ENCODE peak calls at places on chromosomes 3 and 15, in eight cellular contexts. V is B cell, I is neural crest cell, R is esophagus muscularis mucosa, N is GM13976, M is progenitor cell of endocrine pancreas, X is WTC11, B is activated B cell treated with CpG ODN at 0.5 μM for 24 hours. W is an unnamed sample.

GRCh38 chr3:140416686-140417085 is 261.2 kb upstream of the TRIM42 start:
- DNase-seq in V (no peak), I (no peak), R (peak), N (no peak), M (no peak), X (no peak), B (no peak), W (no peak)

GRCh38 chr3:55487376-55488241 is 503 bp upstream of the WNT5A start:
- DNase-seq in V (no peak), I (peak), R (no peak), N (peak), M (no peak), X (peak), B (no peak), W (no peak)

GRCh38 chr3:101643861-101644613 is 32.9 kb downstream of the ZBTB11 start:
- DNase-seq in V (no peak), I (no peak), R (peak), N (no peak), M (no peak), X (no peak), B (no peak), W (peak)

GRCh38 chr15:65553691-65554090 is 23.4 kb downstream of the HACD3 start:
- DNase-seq in V (no peak), I (no peak), R (no peak), N (no peak), M (no peak), X (no peak), B (no peak), W (no peak)

GRCh38 chr15:62343397-62343796 is 178.3 kb upstream of the C2CD4B start:
- DNase-seq in V (no peak), I (no peak), R (no peak), N (no peak), M (no peak), X (no peak), B (no peak), W (no peak)

GRCh38 chr3:128006061-128006470 is 46.2 kb upstream of the SEC61A1 start:
- DNase-seq in V (no peak), I (peak), R (no peak), N (no peak), M (no peak), X (peak), B (no peak), W (no peak)

GRCh38 chr3:39907981-39908380 is 98.6 kb downstream of the MYRIP start:
- DNase-seq in V (no peak), I (no peak), R (no peak), N (no peak), M (no peak), X (no peak), B (no peak), W (no peak)

GRCh38 chr3:142586803-142587406 is 8.4 kb upstream of the ATR start:
- DNase-seq in V (no peak), I (peak), R (no peak), N (no peak), M (peak), X (no peak), B (no peak), W (peak)

GRCh38 chr3:160140756-160141155 is 84.5 kb upstream of the C3orf80 start:
- DNase-seq in V (no peak), I (no peak), R (no peak), N (no peak), M (no peak), X (no peak), B (no peak), W (peak)

GRCh38 chr15:80266113-80266512 is 14.1 kb upstream of the CTXND1 start:
- DNase-seq in V (no peak), I (no peak), R (no peak), N (no peak), M (no peak), X (no peak), B (no peak), W (no peak)

GRCh38 chr3:60573494-60573893 is 677.8 kb downstream of the FHIT start:
- DNase-seq in V (no peak), I (no peak), R (no peak), N (no peak), M (no peak), X (no peak), B (no peak), W (no peak)

GRCh38 chr15:88274534-88275460 is 18.3 kb upstream of the NTRK3 start:
- DNase-seq in V (no peak), I (peak), R (no peak), N (peak), M (peak), X (peak), B (no peak), W (peak)

GRCh38 chr3:38227989-38228388 is 37.6 kb upstream of the SLC22A13 start:
- DNase-seq in V (no peak), I (no peak), R (no peak), N (no peak), M (no peak), X (no peak), B (no peak), W (no peak)

GRCh38 chr3:187679638-187680396 is 9.6 kb upstream of the SST start:
- DNase-seq in V (peak), I (peak), R (peak), N (peak), M (peak), X (peak), B (peak), W (peak)

GRCh38 chr15:81117136-81117535 is 16.9 kb upstream of the CFAP161 start:
- DNase-seq in V (no peak), I (no peak), R (no peak), N (no peak), M (no peak), X (no peak), B (no peak), W (no peak)

GRCh38 chr3:53646723-53647122 is 152.3 kb downstream of the CACNA1D start:
- DNase-seq in V (no peak), I (no peak), R (no peak), N (no peak), M (no peak), X (no peak), B (no peak), W (no peak)

GRCh38 chr15:73750441-73750840 is 2.7 kb downstream of the INSYN1 start:
- DNase-seq in V (no peak), I (no peak), R (no peak), N (no peak), M (no peak), X (no peak), B (no peak), W (no peak)

GRCh38 chr3:46580675-46581074 is 14.6 kb upstream of the LRRC2 start:
- DNase-seq in V (no peak), I (no peak), R (no peak), N (no peak), M (no peak), X (no peak), B (no peak), W (no peak)

GRCh38 chr3:131348911-131349310 is 32.7 kb upstream of the NUDT16 start:
- DNase-seq in V (no peak), I (no peak), R (no peak), N (no peak), M (no peak), X (no peak), B (no peak), W (no peak)

GRCh38 chr15:58932791-58933310 is 628 bp downstream of the SLTM start:
- DNase-seq in V (no peak), I (no peak), R (no peak), N (no peak), M (no peak), X (no peak), B (no peak), W (no peak)

GRCh38 chr3:3133490-3133889 is 6.8 kb downstream of the TRNT1 start:
- DNase-seq in V (no peak), I (no peak), R (no peak), N (no peak), M (no peak), X (no peak), B (no peak), W (no peak)

GRCh38 chr15:32802296-32802936 is 84.6 kb downstream of the GREM1 start:
- DNase-seq in V (no peak), I (no peak), R (no peak), N (no peak), M (no peak), X (no peak), B (no peak), W (peak)

GRCh38 chr3:184325715-184326114 is 11.3 kb downstream of the EIF4G1 start:
- DNase-seq in V (no peak), I (no peak), R (no peak), N (no peak), M (no peak), X (no peak), B (no peak), W (peak)

GRCh38 chr3:42749753-42750231 is 23.3 kb downstream of the CCDC13 start:
- DNase-seq in V (no peak), I (no peak), R (no peak), N (peak), M (no peak), X (peak), B (no peak), W (no peak)
- TF ChIP-seq CTCF in V (peak), I (peak), R (peak), N (peak), M (peak), X (peak), B (no peak), W (no peak)

DNA sequence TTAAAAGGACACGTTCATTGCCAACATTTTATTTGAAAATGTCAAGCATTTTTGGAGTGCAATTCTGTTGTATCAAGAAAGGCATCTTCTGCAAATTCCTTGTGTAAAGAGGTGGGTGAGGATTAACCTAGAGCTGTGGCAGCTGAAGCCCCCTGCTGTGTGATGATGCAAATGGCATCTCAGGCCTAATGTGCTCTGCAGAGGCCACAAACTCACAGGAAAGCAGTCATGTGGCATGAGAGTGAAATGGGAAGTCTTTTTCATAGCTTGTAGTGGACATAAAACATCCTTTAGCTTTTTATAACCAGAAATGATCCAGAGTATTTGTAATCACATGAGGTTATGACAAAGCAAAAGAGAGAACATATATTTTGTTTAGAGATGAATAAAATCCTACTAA is 6.4 kb downstream of the CADM2 start:
- DNase-seq in V (no peak), I (peak), R (no peak), N (no peak), M (peak), X (peak), B (no peak), W (no peak)
- TF ChIP-seq CTCF in V (no peak), I (peak), R (no peak), N (no peak), M (peak), X (no peak), B (no peak), W (no peak)

GRCh38 chr3:135453333-135453732 is 512.2 kb upstream of the PPP2R3A start:
- DNase-seq in V (no peak), I (no peak), R (peak), N (no peak), M (no peak), X (no peak), B (no peak), W (no peak)

GRCh38 chr3:135452881-135453280 is 512.6 kb upstream of the PPP2R3A start:
- DNase-seq in V (no peak), I (no peak), R (peak), N (no peak), M (no peak), X (peak), B (no peak), W (no peak)

GRCh38 chr3:135458539-135458938 is 507.0 kb upstream of the PPP2R3A start:
- DNase-seq in V (no peak), I (no peak), R (no peak), N (no peak), M (no peak), X (no peak), B (no peak), W (no peak)

GRCh38 chr3:135454890-135455289 is 510.6 kb upstream of the PPP2R3A start:
- DNase-seq in V (no peak), I (no peak), R (no peak), N (no peak), M (no peak), X (no peak), B (no peak), W (no peak)

DNA sequence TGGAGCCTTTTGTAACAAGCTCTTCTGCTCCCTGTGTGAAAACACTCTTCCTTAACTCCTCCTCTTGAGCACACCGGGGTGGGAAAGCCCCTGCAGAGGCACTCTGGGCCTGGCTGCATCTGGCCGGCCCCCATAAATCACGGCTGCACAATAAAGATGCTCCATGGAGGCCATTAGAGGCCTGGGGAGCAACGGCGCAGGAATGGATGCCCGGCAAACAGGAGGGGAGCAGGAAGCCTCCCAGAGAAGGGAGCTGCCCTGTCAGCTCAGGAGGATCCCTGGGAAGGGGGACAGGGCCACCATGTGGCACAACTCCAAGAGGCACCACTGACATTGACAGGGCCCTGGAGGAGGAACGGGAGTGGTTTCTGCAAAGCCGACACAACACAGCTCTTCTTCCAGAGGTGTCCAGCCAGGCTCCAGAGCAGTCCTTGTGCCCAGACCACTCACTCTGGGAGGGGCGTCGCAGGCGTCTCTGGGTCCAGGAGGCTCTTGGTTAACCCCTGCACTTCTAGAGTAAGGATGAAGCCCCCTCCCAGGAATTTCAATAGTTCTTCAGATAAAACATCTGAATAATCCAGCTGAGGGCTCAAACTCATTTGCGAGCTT is 509.2 kb upstream of the PPP2R3A start:
- DNase-seq in V (no peak), I (peak), R (peak), N (no peak), M (peak), X (peak), B (no peak), W (no peak)
- TF ChIP-seq CTCF in V (no peak), I (peak), R (no peak), N (no peak), M (peak), X (no peak), B (no peak), W (no peak)

GRCh38 chr15:39969871-39970270 is 36.0 kb downstream of the EIF2AK4 start:
- DNase-seq in V (no peak), I (no peak), R (no peak), N (no peak), M (no peak), X (no peak), B (no peak), W (peak)

GRCh38 chr15:39963806-39964205 is 29.9 kb downstream of the EIF2AK4 start:
- DNase-seq in V (no peak), I (no peak), R (no peak), N (no peak), M (no peak), X (no peak), B (no peak), W (no peak)

GRCh38 chr15:39966521-39966920 is 32.6 kb downstream of the EIF2AK4 start:
- DNase-seq in V (no peak), I (no peak), R (no peak), N (no peak), M (no peak), X (no peak), B (no peak), W (no peak)

GRCh38 chr15:39968273-39969001 is 34.5 kb downstream of the EIF2AK4 start:
- DNase-seq in V (no peak), I (no peak), R (no peak), N (no peak), M (no peak), X (no peak), B (no peak), W (no peak)

DNA sequence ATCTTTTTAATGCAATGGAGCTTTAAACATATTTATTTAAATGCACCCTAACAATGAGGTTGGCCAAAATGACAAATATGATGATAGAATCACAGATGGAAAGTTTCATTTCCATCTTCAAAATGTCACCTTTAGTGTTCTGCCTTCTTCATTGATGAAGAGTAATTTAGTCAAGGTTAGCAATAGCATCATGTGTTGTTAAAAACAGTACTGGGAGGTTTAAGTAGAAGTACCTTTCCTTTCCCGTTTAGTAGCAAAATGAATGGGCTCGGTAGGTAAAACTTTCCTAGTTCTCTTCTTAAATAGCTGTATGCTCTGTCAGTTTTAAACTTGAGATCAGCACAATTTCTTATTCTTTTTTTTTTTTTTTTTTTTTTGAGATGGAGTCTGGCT is 35.1 kb downstream of the EIF2AK4 start:
- DNase-seq in V (no peak), I (no peak), R (no peak), N (no peak), M (no peak), X (no peak), B (no peak), W (no peak)
- TF ChIP-seq CTCF in V (no peak), I (no peak), R (no peak), N (no peak), M (no peak), X (no peak), B (no peak), W (no peak)

GRCh38 chr15:51757463-51757862 is 6.1 kb downstream of the TMOD2 start:
- DNase-seq in V (no peak), I (no peak), R (no peak), N (no peak), M (no peak), X (no peak), B (no peak), W (no peak)

GRCh38 chr15:51760805-51761204 is 9.4 kb downstream of the TMOD2 start:
- DNase-seq in V (no peak), I (no peak), R (no peak), N (no peak), M (no peak), X (no peak), B (no peak), W (no peak)

GRCh38 chr15:51758645-51759044 is 7.2 kb downstream of the TMOD2 start:
- DNase-seq in V (no peak), I (no peak), R (peak), N (no peak), M (no peak), X (no peak), B (no peak), W (no peak)

GRCh38 chr15:51756482-51756881 is 5.1 kb downstream of the TMOD2 start:
- DNase-seq in V (no peak), I (no peak), R (no peak), N (no peak), M (no peak), X (no peak), B (no peak), W (no peak)

GRCh38 chr15:51759557-51760070 is 8.2 kb downstream of the TMOD2 start:
- DNase-seq in V (no peak), I (no peak), R (no peak), N (no peak), M (no peak), X (peak), B (no peak), W (no peak)
- TF ChIP-seq CTCF in V (no peak), I (no peak), R (no peak), N (no peak), M (no peak), X (peak), B (no peak), W (no peak)

W was measured in activated CD8-positive, alpha-beta T cell treated with anti-CD3 and anti-CD28 coated beads for 36 hours.